ENCODE peak calls at places on chromosomes 1 and 21, in six cellular contexts. S, B, O, J, U and Z are unnamed samples.

GRCh38 chr1:30061292-30062204 is 661.8 kb downstream of the MATN1 start:
- DNase-seq in S (no peak), B (no peak), O (no peak), J (no peak), U (no peak), Z (no peak)

GRCh38 chr1:15598436-15598835 is 13.6 kb upstream of the AGMAT start:
- DNase-seq in S (no peak), B (no peak), O (no peak), J (no peak), U (no peak), Z (no peak)

GRCh38 chr1:170836146-170836545 is 99.2 kb upstream of the MROH9 start:
- DNase-seq in S (no peak), B (no peak), O (no peak), J (no peak), U (no peak), Z (no peak)

GRCh38 chr1:193486671-193487229 is 300.3 kb upstream of the B3GALT2 start:
- DNase-seq in S (no peak), B (no peak), O (no peak), J (no peak), U (no peak), Z (no peak)

GRCh38 chr1:178645826-178646200 is 79.2 kb upstream of the RALGPS2 start:
- DNase-seq in S (no peak), B (no peak), O (no peak), J (no peak), U (no peak), Z (no peak)

GRCh38 chr21:28272272-28272992 is 720.2 kb downstream of the LTN1 start:
- DNase-seq in S (no peak), B (no peak), O (no peak), J (no peak), U (no peak), Z (no peak)

GRCh38 chr1:230570724-230571390 is 71.4 kb upstream of the COG2 start:
- DNase-seq in S (no peak), B (no peak), O (no peak), J (no peak), U (no peak), Z (no peak)

GRCh38 chr1:231636157-231636556 is 9.6 kb downstream of the DISC1 start:
- DNase-seq in S (no peak), B (no peak), O (no peak), J (no peak), U (peak; percentile 67), Z (no peak)

GRCh38 chr21:32131960-32132359 is 146.9 kb downstream of the MIS18A start:
- DNase-seq in S (peak; percentile 46), B (no peak), O (no peak), J (peak; percentile 22), U (peak; percentile 20), Z (no peak)

GRCh38 chr1:169086603-169087455 is 19.7 kb upstream of the ATP1B1 start:
- DNase-seq in S (no peak), B (no peak), O (no peak), J (no peak), U (peak; percentile 65), Z (no peak)

GRCh38 chr1:207172321-207172720 is 68.3 kb downstream of the C4BPA start:
- DNase-seq in S (no peak), B (no peak), O (no peak), J (no peak), U (no peak), Z (no peak)

GRCh38 chr1:8358897-8359616 is 41.1 kb downstream of the SLC45A1 start:
- DNase-seq in S (no peak), B (no peak), O (no peak), J (no peak), U (no peak), Z (no peak)

GRCh38 chr1:8357329-8358101 is 39.6 kb downstream of the SLC45A1 start:
- DNase-seq in S (no peak), B (no peak), O (no peak), J (no peak), U (no peak), Z (no peak)

GRCh38 chr1:8359617-8360481 is 41.9 kb downstream of the SLC45A1 start:
- DNase-seq in S (no peak), B (no peak), O (no peak), J (no peak), U (no peak), Z (no peak)

GRCh38 chr1:8356256-8357209 is 38.6 kb downstream of the SLC45A1 start:
- DNase-seq in S (no peak), B (no peak), O (no peak), J (no peak), U (no peak), Z (no peak)

GRCh38 chr1:8358241-8358896 is 40.5 kb downstream of the SLC45A1 start:
- DNase-seq in S (no peak), B (no peak), O (no peak), J (no peak), U (no peak), Z (no peak)
- TF ChIP-seq POLR2A in S (no peak), B (no peak), O (no peak), J (no peak), U (no peak), Z (no peak)

DNA sequence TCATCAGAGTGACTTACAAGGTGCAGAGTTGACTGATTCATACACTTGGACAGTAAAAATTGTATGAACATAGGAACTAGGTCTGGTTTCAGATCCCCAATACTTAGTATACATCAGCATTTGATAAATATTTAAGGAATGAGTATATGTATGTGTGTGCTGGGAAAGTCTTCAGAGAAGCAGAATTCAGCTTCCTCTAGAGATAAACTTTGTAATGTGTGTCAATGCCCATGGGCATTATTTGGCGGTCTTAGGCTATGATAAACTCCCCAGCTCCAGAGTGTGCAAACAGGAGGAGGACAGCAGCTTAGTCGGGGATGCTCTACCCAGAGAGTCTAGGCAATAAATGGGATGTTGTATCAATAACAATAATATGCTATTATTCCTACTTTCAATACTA is 2.9 kb upstream of the CAMK1G start:
- DNase-seq in S (no peak), B (no peak), O (no peak), J (no peak), U (no peak), Z (no peak)
- TF ChIP-seq TAF1 in S (no peak), B (no peak), O (no peak), J (no peak), U (no peak), Z (no peak)

GRCh38 chr1:219554109-219554508 is 58.8 kb downstream of the ZC3H11B start:
- DNase-seq in S (no peak), B (no peak), O (no peak), J (no peak), U (no peak), Z (no peak)
- TF ChIP-seq POLR2A in S (no peak), B (no peak), O (no peak), J (no peak), U (no peak), Z (no peak)

DNA sequence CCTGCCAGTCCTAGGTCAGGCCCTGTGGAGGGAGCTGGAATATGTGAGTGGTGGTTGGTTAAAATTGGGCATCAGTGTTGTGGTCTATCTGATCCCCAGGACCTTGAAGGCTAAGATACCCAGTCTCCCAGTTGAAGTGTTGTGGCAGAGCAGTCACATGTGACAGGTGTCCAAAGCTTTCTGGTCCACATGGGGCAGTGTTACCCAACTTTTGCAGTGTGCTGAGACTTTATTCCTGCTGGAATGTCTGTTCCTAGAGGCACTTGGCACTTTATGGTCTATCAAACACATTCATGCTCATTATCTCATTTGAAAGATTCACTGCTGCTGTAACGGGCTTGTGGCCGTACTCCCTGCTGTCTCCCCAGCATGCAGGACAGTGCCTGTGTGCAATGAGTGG is 21.0 kb upstream of the LORICRIN start:
- DNase-seq in S (peak; percentile 15), B (no peak), O (no peak), J (no peak), U (no peak), Z (no peak)
- TF ChIP-seq TAF1 in S (no peak), B (no peak), O (no peak), J (no peak), U (no peak), Z (no peak)